ENCODE peak calls at places on chromosomes 1 and 21, in nine cellular contexts. C, Y, E, F, P, B, O, K and R are unnamed samples.

GRCh38 chr1:210347112-210347511 is 18.4 kb downstream of the HHAT start:
- DNase-seq in O (no peak), C (no peak), Y (no peak), K (no peak), B (no peak), F (peak; percentile 28), P (no peak), E (peak; percentile 74), R (peak; percentile 59)

GRCh38 chr1:109765896-109766615 is 2.3 kb upstream of the EPS8L3 start:
- DNase-seq in O (no peak), F (no peak), K (no peak), P (no peak), Y (no peak), B (no peak), C (peak; percentile 45), E (no peak), R (no peak)

GRCh38 chr1:20351911-20352675 is 61.4 kb downstream of the VWA5B1 start:
- DNase-seq in E (no peak), K (no peak), O (no peak), F (no peak), C (no peak), P (no peak), Y (no peak), B (no peak), R (no peak)

GRCh38 chr1:65108025-65108692 is 39.8 kb upstream of the AK4 start:
- DNase-seq in F (no peak), K (no peak), B (no peak), Y (no peak), O (no peak), C (peak; percentile 32), P (no peak), E (no peak), R (no peak)

GRCh38 chr1:200231787-200232222 is 178.0 kb downstream of the ZNF281 start:
- DNase-seq in O (no peak), C (no peak), B (no peak), E (no peak), K (no peak), P (no peak), F (peak; percentile 27), Y (no peak), R (peak; percentile 69)

GRCh38 chr1:93207211-93207610 is 26.7 kb downstream of the CCDC18 start:
- DNase-seq in B (no peak), E (no peak), O (no peak), C (no peak), K (no peak), F (no peak), P (no peak), Y (peak; percentile 6), R (no peak)

GRCh38 chr1:161217831-161218230 is 2.7 kb downstream of the FCER1G start:
- DNase-seq in O (no peak), Y (no peak), K (no peak), P (no peak), F (no peak), E (no peak), C (no peak), B (no peak), R (no peak)

GRCh38 chr1:147168626-147169058 is 3.6 kb downstream of the PRKAB2 start:
- DNase-seq in C (peak; percentile 48), F (peak; percentile 60), K (no peak), O (no peak), P (no peak), Y (peak; percentile 57), E (no peak), B (no peak), R (peak; percentile 49)

GRCh38 chr1:55989971-55990370 is 589.4 kb downstream of the PLPP3 start:
- DNase-seq in C (no peak), K (no peak), E (no peak), P (no peak), F (no peak), B (no peak), O (no peak), Y (no peak), R (no peak)

GRCh38 chr21:46083271-46084040 is 14.5 kb upstream of the COL6A2 start:
- DNase-seq in K (no peak), F (peak; percentile 90), E (no peak), B (peak; percentile 55), P (no peak), Y (no peak), C (no peak), O (peak; percentile 27), R (no peak)

GRCh38 chr21:27693376-27693775 is 726.5 kb upstream of the ADAMTS5 start:
- DNase-seq in E (no peak), P (no peak), Y (peak; percentile 46), C (no peak), B (no peak), K (no peak), O (no peak), F (peak; percentile 76), R (peak; percentile 99)

GRCh38 chr1:116377564-116378529 is 4.8 kb downstream of the ATP1A1 start:
- DNase-seq in P (peak; percentile 90), C (no peak), E (no peak), K (peak; percentile 54), Y (peak; percentile 97), O (peak; percentile 43), F (peak; percentile 98), B (peak; percentile 69), R (peak; percentile 96)

GRCh38 chr1:154955039-154955717 is 721 bp downstream of the PBXIP1 start:
- DNase-seq in F (peak; percentile 53), B (peak; percentile 68), Y (peak; percentile 64), C (peak; percentile 63), O (no peak), P (no peak), K (no peak), E (peak; percentile 100), R (peak; percentile 32)
- H3K4me3 ChIP-seq in F (peak overlapping the region; percentile 55), B (peak overlapping the region; percentile 49), Y (peak overlapping the region; percentile 85), C (peak overlapping the region; percentile 61), O (peak overlapping the region; percentile 4), P (peak overlapping the region; percentile 74), K (peak overlapping the region; percentile 54), E (peak overlapping the region; percentile 80), R (peak overlapping the region; percentile 49)

GRCh38 chr21:35436899-35437298 is 387.8 kb upstream of the RUNX1 start:
- DNase-seq in C (no peak), B (no peak), K (no peak), E (no peak), O (no peak), P (no peak), F (no peak), Y (no peak), R (peak; percentile 6)
- TF ChIP-seq CTCF in C (no peak), B (no peak), K (peak; percentile 4), E (peak; percentile 20), O (no peak), P (peak; percentile 25), F (no peak), Y (no peak), R (peak; percentile 3)

GRCh38 chr1:231702321-231702720 is 75.7 kb downstream of the DISC1 start:
- DNase-seq in K (no peak), O (no peak), P (no peak), Y (peak; percentile 52), F (no peak), E (no peak), B (no peak), C (no peak), R (no peak)

GRCh38 chr1:231695439-231696255 is 69.1 kb downstream of the DISC1 start:
- DNase-seq in F (peak; percentile 53), Y (peak; percentile 11), K (no peak), E (no peak), P (no peak), O (no peak), B (no peak), C (no peak), R (no peak)

GRCh38 chr1:231701306-231701705 is 74.7 kb downstream of the DISC1 start:
- DNase-seq in K (no peak), B (no peak), E (no peak), Y (no peak), P (no peak), O (no peak), C (no peak), F (no peak), R (no peak)

GRCh38 chr1:231702804-231703203 is 76.2 kb downstream of the DISC1 start:
- DNase-seq in O (no peak), Y (peak; percentile 78), K (no peak), E (no peak), C (no peak), B (no peak), P (no peak), F (no peak), R (peak; percentile 60)

DNA sequence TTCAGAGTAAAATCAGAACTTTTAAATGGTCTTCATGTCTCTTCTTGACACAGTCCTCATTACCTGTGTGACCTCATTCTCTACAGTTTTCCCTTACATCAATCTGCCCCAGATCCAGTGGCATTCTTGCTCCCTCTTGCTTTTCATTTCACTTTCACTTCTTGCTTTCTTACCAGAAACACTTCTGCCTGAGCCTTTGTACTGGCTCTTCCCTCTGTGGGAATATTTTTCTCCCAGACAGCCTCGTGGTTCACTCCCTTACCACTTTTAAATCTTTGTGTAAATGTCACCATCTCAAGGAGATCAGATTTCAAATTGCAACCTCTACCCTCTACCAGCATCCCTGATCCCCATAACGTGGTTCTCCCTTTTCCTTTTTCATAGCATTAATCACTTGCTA is 73.2 kb downstream of the DISC1 start:
- DNase-seq in P (no peak), O (no peak), E (no peak), B (no peak), C (no peak), F (no peak), K (no peak), Y (peak; percentile 20), R (no peak)
- H3K4me3 ChIP-seq in P (no peak overlapping the region), O (no peak overlapping the region), E (no peak overlapping the region), B (no peak overlapping the region), C (no peak overlapping the region), F (no peak overlapping the region), K (no peak overlapping the region), Y (no peak overlapping the region), R (no peak overlapping the region)

GRCh38 chr1:205456868-205457724 is 1.3 kb upstream of the BLACAT1 start:
- DNase-seq in K (no peak), Y (no peak), B (peak; percentile 54), F (no peak), C (no peak), E (no peak), O (no peak), P (no peak), R (no peak)

GRCh38 chr1:205455581-205456382 is at the start of gene BLACAT1:
- DNase-seq in O (no peak), Y (no peak), C (no peak), P (no peak), K (no peak), B (no peak), E (no peak), F (no peak), R (no peak)

GRCh38 chr1:205458777-205459566 is 3.1 kb upstream of the BLACAT1 start:
- DNase-seq in K (no peak), B (peak; percentile 55), Y (peak; percentile 73), C (no peak), P (no peak), F (peak; percentile 48), E (peak; percentile 66), O (no peak), R (peak; percentile 61)

GRCh38 chr1:205454903-205455335 is 926 bp downstream of the BLACAT1 start:
- DNase-seq in K (no peak), P (no peak), B (no peak), O (no peak), Y (no peak), C (no peak), E (no peak), F (no peak), R (no peak)

DNA sequence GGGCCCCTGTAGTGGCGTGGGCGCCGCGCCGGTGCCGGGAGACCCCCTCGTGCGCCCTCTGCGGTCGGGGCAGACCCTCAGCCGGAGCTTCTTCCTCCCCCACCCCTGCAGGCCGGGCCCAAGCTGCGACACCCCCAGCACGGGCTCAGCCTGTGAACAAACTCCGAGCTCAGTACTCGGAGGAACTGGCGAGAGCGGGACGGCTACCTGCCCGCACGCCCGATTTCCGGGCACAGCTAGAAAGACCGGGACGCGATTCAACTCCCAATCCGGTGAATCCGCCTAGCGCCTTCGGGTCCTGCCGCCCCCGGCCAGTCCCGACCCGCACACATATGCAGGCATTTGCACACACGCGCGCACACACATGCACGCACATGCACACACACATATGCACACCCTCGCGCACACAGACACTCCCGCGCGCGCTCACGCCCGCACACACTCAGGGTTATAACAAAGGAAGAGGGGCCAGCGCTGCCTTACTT is 580 bp upstream of the BLACAT1 start:
- DNase-seq in E (no peak), C (no peak), O (no peak), B (no peak), P (no peak), K (no peak), Y (no peak), F (no peak), R (no peak)
- TF ChIP-seq CTCF in E (no peak), C (no peak), O (no peak), B (no peak), P (no peak), K (no peak), Y (no peak), F (no peak), R (no peak)